ENCODE peak calls at places on chromosomes 12 and 14, in eight cellular contexts. One of them, this sample, is unnamed.

GRCh38 chr12:124640096-124640495 is 72.7 kb upstream of the NCOR2 start:
- DNase-seq in GM20000: no peak
- DNase-seq in nephron progenitor cell: no peak
- DNase-seq in NCI-H1436: no peak
- DNase-seq in WERI-Rb-1: no peak
- DNase-seq in activated CD8-positive, alpha-beta memory T cell treated with anti-CD3 and anti-CD28 coated beads for 24 hours: no peak
- DNase-seq in right cardiac atrium: no peak
- DNase-seq in GM10248: no peak
- DNase-seq in this sample: no peak

GRCh38 chr14:71354801-71355200 is 447.5 kb downstream of the PCNX1 start:
- DNase-seq in WERI-Rb-1: no peak
- DNase-seq in GM10248: no peak
- DNase-seq in right cardiac atrium: no peak
- DNase-seq in activated CD8-positive, alpha-beta memory T cell treated with anti-CD3 and anti-CD28 coated beads for 24 hours: no peak
- DNase-seq in GM20000: no peak
- DNase-seq in nephron progenitor cell: no peak
- DNase-seq in NCI-H1436: no peak
- DNase-seq in this sample: peak; percentile 49

GRCh38 chr14:62143235-62143634 is 381.0 kb downstream of the SNAPC1 start:
- DNase-seq in NCI-H1436: no peak
- DNase-seq in GM10248: no peak
- DNase-seq in nephron progenitor cell: no peak
- DNase-seq in right cardiac atrium: peak; percentile 15
- DNase-seq in WERI-Rb-1: no peak
- DNase-seq in GM20000: no peak
- DNase-seq in activated CD8-positive, alpha-beta memory T cell treated with anti-CD3 and anti-CD28 coated beads for 24 hours: no peak
- DNase-seq in this sample: no peak

GRCh38 chr14:103058209-103059055 is 1.1 kb upstream of the CDC42BPB start:
- DNase-seq in WERI-Rb-1: no peak
- DNase-seq in right cardiac atrium: no peak
- DNase-seq in nephron progenitor cell: peak; percentile 50
- DNase-seq in NCI-H1436: no peak
- DNase-seq in GM20000: no peak
- DNase-seq in activated CD8-positive, alpha-beta memory T cell treated with anti-CD3 and anti-CD28 coated beads for 24 hours: no peak
- DNase-seq in GM10248: no peak
- DNase-seq in this sample: no peak

GRCh38 chr14:69151458-69152180 is 1.3 kb downstream of the DCAF5 start:
- DNase-seq in activated CD8-positive, alpha-beta memory T cell treated with anti-CD3 and anti-CD28 coated beads for 24 hours: peak; percentile 90
- DNase-seq in WERI-Rb-1: peak; percentile 90
- DNase-seq in right cardiac atrium: peak; percentile 76
- DNase-seq in GM10248: peak; percentile 90
- DNase-seq in nephron progenitor cell: peak; percentile 87
- DNase-seq in GM20000: peak; percentile 93
- DNase-seq in NCI-H1436: peak; percentile 68
- DNase-seq in this sample: no peak

GRCh38 chr12:52879394-52880351 is 25.2 kb downstream of the KRT8 start:
- DNase-seq in right cardiac atrium: peak; percentile 76
- DNase-seq in WERI-Rb-1: peak; percentile 80
- DNase-seq in nephron progenitor cell: peak; percentile 81
- DNase-seq in GM20000: peak; percentile 73
- DNase-seq in NCI-H1436: peak; percentile 85
- DNase-seq in activated CD8-positive, alpha-beta memory T cell treated with anti-CD3 and anti-CD28 coated beads for 24 hours: peak; percentile 87
- DNase-seq in GM10248: peak; percentile 64
- DNase-seq in this sample: no peak

GRCh38 chr12:53324113-53324778 is 2.8 kb upstream of the AAAS start:
- DNase-seq in nephron progenitor cell: peak; percentile 44
- DNase-seq in GM10248: peak; percentile 76
- DNase-seq in GM20000: peak; percentile 79
- DNase-seq in right cardiac atrium: no peak
- DNase-seq in WERI-Rb-1: peak; percentile 66
- DNase-seq in NCI-H1436: no peak
- DNase-seq in activated CD8-positive, alpha-beta memory T cell treated with anti-CD3 and anti-CD28 coated beads for 24 hours: peak; percentile 84
- DNase-seq in this sample: no peak

GRCh38 chr14:50501642-50502041 is 30.7 kb downstream of the MAP4K5 start:
- DNase-seq in GM10248: no peak
- DNase-seq in NCI-H1436: no peak
- DNase-seq in activated CD8-positive, alpha-beta memory T cell treated with anti-CD3 and anti-CD28 coated beads for 24 hours: no peak
- DNase-seq in nephron progenitor cell: no peak
- DNase-seq in right cardiac atrium: no peak
- DNase-seq in WERI-Rb-1: no peak
- DNase-seq in GM20000: no peak
- DNase-seq in this sample: peak; percentile 23

GRCh38 chr12:7136676-7137075 is 6.5 kb downstream of the CLSTN3 start:
- DNase-seq in GM20000: no peak
- DNase-seq in nephron progenitor cell: no peak
- DNase-seq in NCI-H1436: no peak
- DNase-seq in right cardiac atrium: no peak
- DNase-seq in activated CD8-positive, alpha-beta memory T cell treated with anti-CD3 and anti-CD28 coated beads for 24 hours: no peak
- DNase-seq in GM10248: no peak
- DNase-seq in WERI-Rb-1: no peak
- DNase-seq in this sample: no peak

GRCh38 chr12:15808250-15808971 is 19.2 kb upstream of the EPS8 start:
- DNase-seq in WERI-Rb-1: no peak
- DNase-seq in nephron progenitor cell: no peak
- DNase-seq in GM20000: no peak
- DNase-seq in right cardiac atrium: no peak
- DNase-seq in NCI-H1436: no peak
- DNase-seq in GM10248: no peak
- DNase-seq in activated CD8-positive, alpha-beta memory T cell treated with anti-CD3 and anti-CD28 coated beads for 24 hours: no peak
- DNase-seq in this sample: no peak

GRCh38 chr12:103462675-103463074 is 33.1 kb downstream of the C12orf42 start:
- DNase-seq in GM20000: peak; percentile 44
- DNase-seq in GM10248: peak; percentile 42
- DNase-seq in WERI-Rb-1: no peak
- DNase-seq in nephron progenitor cell: no peak
- DNase-seq in right cardiac atrium: no peak
- DNase-seq in NCI-H1436: no peak
- DNase-seq in activated CD8-positive, alpha-beta memory T cell treated with anti-CD3 and anti-CD28 coated beads for 24 hours: no peak
- DNase-seq in this sample: no peak

GRCh38 chr12:58841058-58841798 is 79.1 kb downstream of the LRIG3 start:
- DNase-seq in right cardiac atrium: no peak
- DNase-seq in GM20000: no peak
- DNase-seq in WERI-Rb-1: peak; percentile 40
- DNase-seq in GM10248: no peak
- DNase-seq in nephron progenitor cell: peak; percentile 23
- DNase-seq in NCI-H1436: no peak
- DNase-seq in activated CD8-positive, alpha-beta memory T cell treated with anti-CD3 and anti-CD28 coated beads for 24 hours: no peak
- DNase-seq in this sample: no peak

GRCh38 chr12:89373772-89374572 is 21.7 kb upstream of the DUSP6 start:
- DNase-seq in GM10248: no peak
- DNase-seq in nephron progenitor cell: no peak
- DNase-seq in activated CD8-positive, alpha-beta memory T cell treated with anti-CD3 and anti-CD28 coated beads for 24 hours: no peak
- DNase-seq in GM20000: no peak
- DNase-seq in right cardiac atrium: no peak
- DNase-seq in NCI-H1436: no peak
- DNase-seq in WERI-Rb-1: no peak
- DNase-seq in this sample: no peak

GRCh38 chr14:24367506-24368214 is at the start of gene NFATC4:
- DNase-seq in WERI-Rb-1: peak; percentile 93
- DNase-seq in activated CD8-positive, alpha-beta memory T cell treated with anti-CD3 and anti-CD28 coated beads for 24 hours: no peak
- DNase-seq in GM20000: peak; percentile 86
- DNase-seq in nephron progenitor cell: peak; percentile 73
- DNase-seq in right cardiac atrium: peak; percentile 85
- DNase-seq in NCI-H1436: peak; percentile 91
- DNase-seq in GM10248: peak; percentile 82
- DNase-seq in this sample: no peak

GRCh38 chr14:65864993-65865392 is 452.5 kb downstream of the FUT8 start:
- DNase-seq in right cardiac atrium: no peak
- DNase-seq in activated CD8-positive, alpha-beta memory T cell treated with anti-CD3 and anti-CD28 coated beads for 24 hours: no peak
- DNase-seq in nephron progenitor cell: no peak
- DNase-seq in GM10248: no peak
- DNase-seq in NCI-H1436: no peak
- DNase-seq in WERI-Rb-1: peak; percentile 48
- DNase-seq in GM20000: no peak
- DNase-seq in this sample: no peak

GRCh38 chr12:44227601-44228000 is 391.7 kb downstream of the TMEM117 start:
- DNase-seq in nephron progenitor cell: no peak
- DNase-seq in GM10248: no peak
- DNase-seq in activated CD8-positive, alpha-beta memory T cell treated with anti-CD3 and anti-CD28 coated beads for 24 hours: no peak
- DNase-seq in WERI-Rb-1: no peak
- DNase-seq in GM20000: no peak
- DNase-seq in NCI-H1436: no peak
- DNase-seq in right cardiac atrium: no peak
- DNase-seq in this sample: no peak

GRCh38 chr14:75689012-75689411 is 28.0 kb downstream of the TTLL5 start:
- DNase-seq in WERI-Rb-1: no peak
- DNase-seq in nephron progenitor cell: no peak
- DNase-seq in NCI-H1436: no peak
- DNase-seq in activated CD8-positive, alpha-beta memory T cell treated with anti-CD3 and anti-CD28 coated beads for 24 hours: no peak
- DNase-seq in GM10248: no peak
- DNase-seq in right cardiac atrium: peak; percentile 64
- DNase-seq in GM20000: no peak
- DNase-seq in this sample: no peak